ENCODE peak calls at places on chromosomes 2 and 18, in five cellular contexts. Z, L, T, I and Q are unnamed samples.

GRCh38 chr2:191804711-191805230 is 42.1 kb downstream of the CAVIN2 start:
- DNase-seq in L (no peak), I (no peak), T (no peak), Z (no peak), Q (no peak)

GRCh38 chr2:24617431-24617830 is 126.4 kb downstream of the NCOA1 start:
- DNase-seq in I (no peak), L (no peak), T (no peak), Z (no peak), Q (no peak)

GRCh38 chr18:23058746-23059440 is 76.4 kb upstream of the CABLES1 start:
- DNase-seq in I (no peak), L (no peak), Z (no peak), T (no peak), Q (no peak)

GRCh38 chr2:43376523-43377198 is 150.3 kb upstream of the ZFP36L2 start:
- DNase-seq in L (no peak), Z (no peak), T (no peak), I (no peak), Q (no peak)

GRCh38 chr2:74850816-74851566 is 17.1 kb downstream of the HK2 start:
- DNase-seq in Z (no peak), L (no peak), I (no peak), T (no peak), Q (no peak)

GRCh38 chr18:73545497-73545896 is 602.1 kb downstream of the FBXO15 start:
- DNase-seq in Z (no peak), L (no peak), I (no peak), T (no peak), Q (no peak)

GRCh38 chr2:29064746-29065478 is 9.4 kb downstream of the PCARE start:
- DNase-seq in I (no peak), L (no peak), Z (no peak), T (peak; percentile 39), Q (no peak)

GRCh38 chr18:59459352-59460059 is 100.4 kb upstream of the LMAN1 start:
- DNase-seq in Z (no peak), I (peak; percentile 7), L (no peak), T (peak; percentile 29), Q (no peak)

GRCh38 chr2:234673961-234674759 is 177.3 kb upstream of the ARL4C start:
- DNase-seq in I (no peak), T (no peak), Z (no peak), L (no peak), Q (no peak)

GRCh38 chr18:4232656-4233055 is 222.5 kb downstream of the DLGAP1 start:
- DNase-seq in L (no peak), I (no peak), Z (no peak), T (no peak), Q (no peak)

GRCh38 chr2:241500431-241500975 is 7.9 kb downstream of the STK25 start:
- DNase-seq in L (no peak), T (no peak), Z (no peak), I (no peak), Q (no peak)